ENCODE peak calls at places on chromosome 1, in four cellular contexts. One of them, this sample, is unnamed.

GRCh38 chr1:202959276-202959620 is 1.1 kb upstream of the ADIPOR1 start:
- DNase-seq in spleen: no peak
- DNase-seq in epithelial cell of esophagus: peak; percentile 86
- DNase-seq in sigmoid colon: no peak
- DNase-seq in this sample: peak; percentile 83

GRCh38 chr1:147786536-147786935 is 26.1 kb upstream of the GJA5 start:
- DNase-seq in sigmoid colon: no peak
- DNase-seq in spleen: no peak
- DNase-seq in epithelial cell of esophagus: no peak
- DNase-seq in this sample: no peak

GRCh38 chr1:150813028-150813707 is 5.1 kb upstream of the CTSK start:
- DNase-seq in sigmoid colon: peak; percentile 74
- DNase-seq in spleen: peak; percentile 84
- DNase-seq in epithelial cell of esophagus: peak; percentile 85
- DNase-seq in this sample: peak; percentile 65

GRCh38 chr1:235835226-235835625 is 31.5 kb downstream of the LYST start:
- DNase-seq in spleen: no peak
- DNase-seq in sigmoid colon: peak; percentile 80
- DNase-seq in epithelial cell of esophagus: no peak
- DNase-seq in this sample: no peak

GRCh38 chr1:150973826-150974579 is 632 bp downstream of the CERS2 start:
- DNase-seq in sigmoid colon: no peak
- DNase-seq in epithelial cell of esophagus: peak; percentile 63
- DNase-seq in spleen: peak; percentile 90
- DNase-seq in this sample: no peak

GRCh38 chr1:85479491-85479890 is 14.5 kb upstream of the DDAH1 start:
- DNase-seq in spleen: no peak
- DNase-seq in sigmoid colon: no peak
- DNase-seq in epithelial cell of esophagus: no peak
- DNase-seq in this sample: no peak

GRCh38 chr1:151858030-151858746 is 4.7 kb upstream of the THEM5 start:
- DNase-seq in sigmoid colon: no peak
- DNase-seq in spleen: no peak
- DNase-seq in epithelial cell of esophagus: peak; percentile 66
- DNase-seq in this sample: peak; percentile 30

GRCh38 chr1:85224734-85225623 is 24.2 kb upstream of the SYDE2 start:
- DNase-seq in sigmoid colon: no peak
- DNase-seq in spleen: no peak
- DNase-seq in epithelial cell of esophagus: peak; percentile 88
- DNase-seq in this sample: no peak

GRCh38 chr1:1349256-1350012 is at the start of gene DVL1:
- DNase-seq in sigmoid colon: peak; percentile 87
- DNase-seq in spleen: peak; percentile 95
- DNase-seq in epithelial cell of esophagus: peak; percentile 58
- DNase-seq in this sample: peak; percentile 68

GRCh38 chr1:212721388-212722247 is 22.0 kb upstream of the BATF3 start:
- DNase-seq in sigmoid colon: no peak
- DNase-seq in spleen: no peak
- DNase-seq in epithelial cell of esophagus: peak; percentile 70
- DNase-seq in this sample: peak; percentile 45

GRCh38 chr1:36328713-36329112 is 5.3 kb upstream of the EVA1B start:
- DNase-seq in spleen: no peak
- DNase-seq in sigmoid colon: no peak
- DNase-seq in epithelial cell of esophagus: no peak
- DNase-seq in this sample: no peak

GRCh38 chr1:13828454-13829151 is 128.6 kb downstream of the PRDM2 start:
- DNase-seq in spleen: peak; percentile 76
- DNase-seq in sigmoid colon: no peak
- DNase-seq in epithelial cell of esophagus: peak; percentile 23
- DNase-seq in this sample: peak; percentile 45

GRCh38 chr1:214658785-214659184 is 55.8 kb downstream of the CENPF start:
- DNase-seq in epithelial cell of esophagus: peak; percentile 40
- DNase-seq in sigmoid colon: no peak
- DNase-seq in spleen: no peak
- DNase-seq in this sample: no peak

This sample was measured in RWPE1.